ENCODE peak calls at places on chromosome 1, in five cellular contexts. W is body of pancreas; S is DMS153; O is mesenteric fat pad; P is activated naive CD4-positive, alpha-beta T cell. F is an unnamed sample.

GRCh38 chr1:230507671-230508407 is 81.7 kb upstream of the PGBD5 start:
- DNase-seq in P (no peak), W (no peak), O (no peak), S (no peak), F (no peak)

GRCh38 chr1:162276493-162276892 is 100.2 kb downstream of the SPATA46 start:
- DNase-seq in P (no peak), W (no peak), O (no peak), S (peak), F (no peak)

GRCh38 chr1:59520759-59521442 is 224.0 kb downstream of the FGGY start:
- DNase-seq in W (no peak), P (no peak), O (no peak), S (no peak), F (no peak)

GRCh38 chr1:51644533-51645197 is 27.8 kb downstream of the OSBPL9 start:
- DNase-seq in P (no peak), S (no peak), O (no peak), W (no peak), F (no peak)

GRCh38 chr1:156233421-156234127 is 8.4 kb upstream of the BGLAP start:
- DNase-seq in W (no peak), P (no peak), O (no peak), S (no peak), F (no peak)

GRCh38 chr1:25729774-25730173 is 70.2 kb upstream of the SELENON start:
- DNase-seq in O (no peak), S (no peak), W (peak), P (no peak), F (no peak)

GRCh38 chr1:172823534-172823933 is 164.6 kb downstream of the FASLG start:
- DNase-seq in O (no peak), W (no peak), S (no peak), P (no peak), F (no peak)

GRCh38 chr1:32878637-32879041 is 7.7 kb upstream of the HPCA start:
- DNase-seq in P (no peak), O (no peak), W (no peak), S (no peak), F (no peak)

GRCh38 chr1:27572679-27573426 is 31.1 kb downstream of the AHDC1 start:
- DNase-seq in P (no peak), O (no peak), S (no peak), W (peak), F (no peak)

GRCh38 chr1:88001460-88001859 is 672.8 kb downstream of the LMO4 start:
- DNase-seq in O (no peak), W (no peak), S (no peak), P (no peak), F (no peak)

GRCh38 chr1:44170281-44170823 is 28.9 kb upstream of the KLF18 start:
- DNase-seq in S (no peak), P (no peak), O (no peak), W (no peak), F (no peak)